ENCODE peak calls at places on chromosomes 4 and X, in four cellular contexts. One of them, this sample, is unnamed.

GRCh38 chr4:110733901-110734300 is 111.0 kb upstream of the PITX2 start:
- DNase-seq in GM12891: no peak
- DNase-seq in K562: no peak
- DNase-seq in GM12878: no peak
- DNase-seq in this sample: no peak

GRCh38 chr4:87050596-87050995 is 115.8 kb downstream of the AFF1 start:
- DNase-seq in K562: no peak
- DNase-seq in GM12878: no peak
- DNase-seq in GM12891: no peak
- DNase-seq in this sample: no peak

GRCh38 chr4:76206222-76206942 is 7.2 kb downstream of the SCARB2 start:
- DNase-seq in GM12878: no peak
- DNase-seq in K562: no peak
- DNase-seq in GM12891: no peak
- DNase-seq in this sample: no peak

GRCh38 chr4:5186584-5187170 is 135.4 kb downstream of the STK32B start:
- DNase-seq in GM12891: no peak
- DNase-seq in K562: no peak
- DNase-seq in GM12878: no peak
- DNase-seq in this sample: no peak

GRCh38 chrX:65528705-65529340 is 5.8 kb downstream of the LAS1L start:
- DNase-seq in K562: peak
- DNase-seq in GM12891: peak
- DNase-seq in GM12878: no peak
- DNase-seq in this sample: peak

GRCh38 chr4:169915545-169915944 is 110.7 kb downstream of the MFAP3L start:
- DNase-seq in K562: no peak
- DNase-seq in GM12891: no peak
- DNase-seq in GM12878: no peak
- DNase-seq in this sample: no peak

GRCh38 chr4:137408527-137409177 is 123.6 kb downstream of the PCDH18 start:
- DNase-seq in GM12891: no peak
- DNase-seq in GM12878: no peak
- DNase-seq in K562: no peak
- DNase-seq in this sample: no peak

GRCh38 chr4:108303488-108304177 is 134.9 kb upstream of the LEF1 start:
- DNase-seq in GM12878: no peak
- DNase-seq in GM12891: no peak
- DNase-seq in K562: no peak
- DNase-seq in this sample: no peak

GRCh38 chrX:68762649-68763268 is 66.1 kb upstream of the EFNB1 start:
- DNase-seq in GM12891: no peak
- DNase-seq in GM12878: no peak
- DNase-seq in K562: no peak
- DNase-seq in this sample: no peak

GRCh38 chr4:112277705-112278448 is 7.8 kb downstream of the TIFA start:
- DNase-seq in K562: no peak
- DNase-seq in GM12878: no peak
- DNase-seq in GM12891: no peak
- DNase-seq in this sample: no peak

GRCh38 chr4:112276113-112276512 is 9.6 kb downstream of the TIFA start:
- DNase-seq in K562: no peak
- DNase-seq in GM12891: no peak
- DNase-seq in GM12878: no peak
- DNase-seq in this sample: no peak

GRCh38 chr4:112272292-112272691 is 13.4 kb downstream of the TIFA start:
- DNase-seq in K562: no peak
- DNase-seq in GM12878: no peak
- DNase-seq in GM12891: no peak
- DNase-seq in this sample: no peak

GRCh38 chr4:112277220-112277619 is 8.5 kb downstream of the TIFA start:
- DNase-seq in GM12891: no peak
- DNase-seq in GM12878: no peak
- DNase-seq in K562: no peak
- DNase-seq in this sample: no peak

GRCh38 chr4:112274959-112275358 is 10.7 kb downstream of the TIFA start:
- DNase-seq in GM12878: no peak
- DNase-seq in GM12891: no peak
- DNase-seq in K562: no peak
- DNase-seq in this sample: no peak
- TF ChIP-seq POLR2AphosphoS5 in GM12878: peak
- TF ChIP-seq POLR2AphosphoS5 in GM12891: peak
- TF ChIP-seq POLR2AphosphoS5 in K562: no peak
- TF ChIP-seq POLR2AphosphoS5 in this sample: no peak

GRCh38 chr4:54475546-54475945 is 182.2 kb upstream of the KIT start:
- DNase-seq in K562: no peak
- DNase-seq in GM12891: no peak
- DNase-seq in GM12878: no peak
- DNase-seq in this sample: no peak

GRCh38 chr4:54473077-54473545 is 184.6 kb upstream of the KIT start:
- DNase-seq in K562: peak
- DNase-seq in GM12878: no peak
- DNase-seq in GM12891: no peak
- DNase-seq in this sample: no peak
- TF ChIP-seq SPI1 in K562: no peak
- TF ChIP-seq SPI1 in GM12878: no peak
- TF ChIP-seq SPI1 in GM12891: no peak
- TF ChIP-seq SPI1 in this sample: no peak

DNA sequence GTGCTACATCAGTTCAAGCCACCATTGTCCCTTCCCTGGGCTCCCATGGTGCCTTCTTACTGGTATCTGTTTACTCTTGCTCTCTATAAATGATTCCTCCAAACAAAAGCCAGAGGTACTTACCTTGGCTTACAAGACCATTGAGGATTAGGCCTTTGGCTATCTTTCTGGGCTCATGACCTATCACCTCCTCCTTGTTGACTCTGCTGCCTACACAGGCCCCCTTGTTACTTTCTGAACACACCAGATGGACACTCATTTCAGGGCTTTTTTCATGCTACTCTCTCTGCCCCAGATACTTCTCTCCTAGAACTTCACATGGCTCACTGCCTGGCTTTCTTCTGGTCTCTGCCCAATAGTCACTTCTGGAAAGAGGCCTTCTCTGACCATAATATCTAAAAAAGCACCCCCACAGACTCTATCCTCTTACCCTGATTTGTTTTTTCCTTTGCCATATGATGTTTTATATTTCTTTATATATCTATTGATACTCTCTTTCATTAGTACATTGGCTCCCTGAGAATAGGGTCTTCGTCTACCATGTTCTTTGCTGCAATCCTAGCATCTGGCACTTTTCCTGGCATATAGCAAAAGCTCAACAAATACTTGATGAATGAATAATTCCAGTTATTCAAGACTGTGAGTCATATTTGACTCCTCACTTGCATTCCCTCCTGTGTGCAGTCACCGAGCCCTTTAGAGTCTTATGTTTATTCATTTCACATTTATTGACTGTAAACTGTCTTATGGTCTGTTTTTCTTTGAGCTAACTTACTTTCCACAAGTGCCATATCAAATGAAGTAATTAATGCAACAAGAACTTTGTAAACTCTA is 27.1 kb upstream of the TAPT1 start:
- DNase-seq in GM12878: no peak
- DNase-seq in GM12891: no peak
- DNase-seq in K562: no peak
- DNase-seq in this sample: no peak
- TF ChIP-seq POLR2AphosphoS5 in GM12878: no peak
- TF ChIP-seq POLR2AphosphoS5 in GM12891: no peak
- TF ChIP-seq POLR2AphosphoS5 in K562: no peak
- TF ChIP-seq POLR2AphosphoS5 in this sample: no peak

DNA sequence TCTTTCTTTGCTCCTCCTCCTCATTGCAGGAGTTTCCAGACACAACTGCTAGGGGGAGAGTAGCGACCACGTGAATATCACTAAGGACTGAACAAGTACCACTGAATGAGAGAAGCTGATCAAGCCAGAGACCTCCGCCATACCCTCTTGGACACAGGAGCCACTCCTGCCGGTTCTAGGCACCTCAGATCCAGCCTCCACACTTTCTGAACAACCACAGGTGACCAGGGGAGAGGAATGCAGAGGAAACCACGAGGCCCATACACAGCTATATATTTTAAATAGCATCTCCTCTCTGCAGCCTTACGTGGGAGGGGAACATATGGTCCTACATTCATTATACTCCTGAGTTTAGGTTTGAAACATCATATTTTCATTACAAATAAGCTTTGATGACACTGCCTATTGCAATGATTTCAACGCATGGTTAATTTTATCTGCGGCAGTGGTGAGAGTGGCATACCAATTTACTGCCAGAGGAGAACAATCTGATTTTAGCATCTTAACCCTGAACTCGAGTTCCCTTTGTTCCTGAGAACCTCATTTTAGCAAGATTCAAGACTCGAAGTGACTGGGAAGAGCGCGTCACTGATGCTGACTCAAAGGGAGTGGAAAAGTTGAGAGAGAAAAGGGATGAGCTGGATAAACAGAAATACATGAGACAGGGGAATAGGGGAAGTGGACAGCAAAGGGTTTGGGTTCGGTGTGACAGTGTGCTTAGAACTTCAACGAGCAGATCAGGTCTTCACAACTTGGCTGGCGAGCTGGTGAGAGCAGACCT is 231.7 kb upstream of the PPARGC1A start:
- DNase-seq in K562: no peak
- DNase-seq in GM12878: no peak
- DNase-seq in GM12891: no peak
- DNase-seq in this sample: no peak
- TF ChIP-seq SPI1 in K562: no peak
- TF ChIP-seq SPI1 in GM12878: no peak
- TF ChIP-seq SPI1 in GM12891: no peak
- TF ChIP-seq SPI1 in this sample: no peak

DNA sequence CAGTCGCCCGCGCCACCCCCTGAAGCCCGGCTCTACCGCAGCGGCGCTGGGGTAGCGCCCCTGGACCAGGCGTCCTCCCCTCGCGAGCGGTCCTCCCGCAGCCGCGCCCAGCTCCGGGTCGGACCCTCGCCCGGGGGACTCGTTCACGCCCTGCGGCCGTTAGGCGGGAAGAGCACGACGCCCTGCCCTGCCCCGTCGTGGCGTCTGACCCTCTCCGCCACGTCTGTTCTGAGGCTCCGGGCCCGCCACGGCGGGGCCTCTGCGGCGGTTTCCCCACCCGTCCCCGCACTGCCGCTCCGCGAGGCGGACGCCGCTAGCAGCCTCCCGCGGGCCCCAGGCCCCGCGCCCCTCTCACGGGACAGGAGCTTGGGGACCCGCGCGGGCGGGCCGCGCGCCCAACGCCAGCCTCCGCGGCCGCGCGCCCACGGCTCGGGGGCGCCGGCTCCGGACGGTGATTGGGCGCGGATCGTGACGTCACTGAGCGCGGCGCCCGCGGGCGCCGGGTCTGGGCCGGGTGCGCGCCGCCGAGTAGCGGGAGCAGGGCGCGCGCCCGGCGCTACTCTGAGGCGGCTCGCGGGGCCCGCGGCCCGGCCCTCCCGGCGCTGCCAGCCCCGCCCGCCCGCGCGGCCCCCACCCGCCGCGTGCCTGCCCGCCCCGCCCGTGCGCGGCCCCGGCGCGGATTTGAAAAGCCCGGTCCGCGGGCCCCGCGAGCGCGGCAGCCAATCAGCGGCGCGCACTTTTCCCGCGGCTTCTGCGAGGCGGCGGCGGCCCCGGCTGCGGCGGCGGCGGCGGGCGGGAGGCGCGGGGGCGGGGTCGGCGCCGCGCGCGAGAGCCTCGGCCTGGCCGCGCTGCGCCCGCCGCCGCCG is at the start of gene NSD2:
- DNase-seq in K562: peak
- DNase-seq in GM12878: no peak
- DNase-seq in GM12891: peak
- DNase-seq in this sample: peak
- TF ChIP-seq POLR2AphosphoS5 in K562: peak
- TF ChIP-seq POLR2AphosphoS5 in GM12878: peak
- TF ChIP-seq POLR2AphosphoS5 in GM12891: peak
- TF ChIP-seq POLR2AphosphoS5 in this sample: peak

DNA sequence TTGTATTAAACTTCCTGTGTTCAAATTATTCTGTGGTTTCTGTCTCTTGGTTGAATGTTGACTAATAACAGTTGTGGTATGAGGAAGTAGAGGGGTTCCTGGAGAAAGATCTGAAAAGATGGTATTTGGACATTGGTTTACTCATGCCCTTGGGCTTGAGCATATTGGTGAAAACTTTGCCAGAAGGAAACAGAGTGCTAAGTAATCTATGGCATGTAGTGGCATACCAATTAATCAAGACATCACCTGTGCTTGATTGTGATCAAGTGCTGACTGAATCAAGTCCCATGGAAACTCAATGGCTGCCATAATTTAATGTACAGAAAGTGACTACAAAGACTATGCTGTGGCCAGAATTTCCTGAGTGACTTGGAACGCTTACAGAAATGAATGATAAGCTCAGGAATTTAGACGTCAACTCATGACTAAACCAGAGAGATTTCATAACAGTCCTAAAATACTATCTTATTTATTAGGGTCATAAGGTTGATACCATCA is 2063.0 kb downstream of the ARAP2 start:
- DNase-seq in GM12878: no peak
- DNase-seq in K562: no peak
- DNase-seq in GM12891: no peak
- DNase-seq in this sample: no peak
- TF ChIP-seq SPI1 in GM12878: no peak
- TF ChIP-seq SPI1 in K562: no peak
- TF ChIP-seq SPI1 in GM12891: no peak
- TF ChIP-seq SPI1 in this sample: no peak

DNA sequence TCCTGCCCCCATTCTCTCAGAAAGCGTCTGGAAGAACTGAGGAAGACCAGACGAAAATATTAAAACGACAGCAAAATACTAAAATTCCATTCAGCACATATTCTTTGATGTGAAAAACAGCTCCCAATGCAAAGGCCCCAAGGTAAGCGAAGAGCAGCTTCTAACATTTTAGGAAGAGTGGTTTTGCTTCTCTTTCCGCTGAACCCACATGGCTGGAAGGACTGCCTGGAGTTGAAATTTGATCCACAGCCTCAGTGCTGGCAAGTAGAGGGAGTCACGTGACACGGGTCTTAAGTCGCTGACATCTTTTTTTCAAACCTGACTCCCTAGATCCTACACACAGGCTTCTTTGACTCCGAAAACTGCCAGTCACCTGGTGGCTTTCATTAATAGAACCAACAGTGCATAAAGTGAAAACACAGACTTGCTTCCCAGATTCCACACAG is at the start of gene FAM13A:
- DNase-seq in K562: peak
- DNase-seq in GM12878: peak
- DNase-seq in GM12891: no peak
- DNase-seq in this sample: no peak
- TF ChIP-seq POLR2AphosphoS5 in K562: peak
- TF ChIP-seq POLR2AphosphoS5 in GM12878: no peak
- TF ChIP-seq POLR2AphosphoS5 in GM12891: no peak
- TF ChIP-seq POLR2AphosphoS5 in this sample: no peak

DNA sequence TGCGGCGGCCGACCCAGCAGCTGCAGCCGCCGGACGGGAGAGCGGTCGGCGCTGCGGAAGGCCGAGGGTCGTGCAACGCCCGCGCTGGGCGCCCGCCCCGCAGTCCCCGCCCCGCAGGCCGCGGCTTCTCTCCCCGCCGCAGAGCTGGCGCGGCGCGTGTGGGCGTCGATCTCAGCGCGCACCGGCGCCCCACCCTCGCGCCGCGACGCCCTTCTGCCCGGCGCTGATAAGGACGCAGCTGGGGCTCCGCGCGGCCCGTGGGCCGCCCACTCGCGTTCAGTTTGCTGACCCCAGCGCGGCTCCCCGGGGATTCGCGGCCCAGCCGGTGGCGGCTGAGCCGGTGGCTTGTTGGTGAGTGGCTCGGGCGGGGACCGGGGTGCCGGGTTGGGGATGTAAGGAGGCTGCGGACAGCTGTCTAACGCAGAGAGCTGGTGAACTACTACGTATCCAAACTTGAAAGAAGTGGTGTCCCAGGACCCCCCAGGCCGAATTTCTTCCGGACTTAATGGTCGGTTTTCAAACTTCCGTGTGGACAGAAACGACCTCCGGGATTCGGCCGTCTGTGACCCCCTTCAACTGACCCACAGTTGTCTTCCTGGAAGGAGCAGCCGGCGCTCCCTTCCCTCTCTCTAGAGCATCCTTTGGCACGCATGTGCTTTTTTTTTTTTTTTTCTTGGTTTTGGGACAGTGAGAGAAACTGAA is 1.6 kb downstream of the FHDC1 start:
- DNase-seq in GM12878: no peak
- DNase-seq in K562: peak
- DNase-seq in GM12891: peak
- DNase-seq in this sample: peak
- TF ChIP-seq SPI1 in GM12878: no peak
- TF ChIP-seq SPI1 in K562: no peak
- TF ChIP-seq SPI1 in GM12891: no peak
- TF ChIP-seq SPI1 in this sample: no peak